ENCODE peak calls at places on chromosomes 3 and 15, in five cellular contexts. Z is IMR-90, A is thyroid gland, E is breast epithelium, P is neural progenitor cell. G is an unnamed sample. For H3K4me1, the result is how much of the 10 kb centered on the place peaks cover.

GRCh38 chr3:9497821-9498565 is 55.6 kb downstream of the LHFPL4 start:
- DNase-seq in Z (peak), A (no peak), E (no peak), P (no peak), G (no peak)

GRCh38 chr15:79987969-79988368 is 17.0 kb upstream of the BCL2A1 start:
- DNase-seq in Z (no peak), A (no peak), E (no peak), P (no peak), G (no peak)

GRCh38 chr3:113275876-113276580 is 64.7 kb downstream of the BOC start:
- DNase-seq in Z (peak), A (peak), E (peak), P (peak), G (no peak)

GRCh38 chr3:189148090-189148507 is 23.7 kb upstream of the TPRG1 start:
- DNase-seq in Z (peak), A (peak), E (peak), P (peak), G (peak)

GRCh38 chr3:51686512-51687215 is 15.6 kb downstream of the TEX264 start:
- DNase-seq in Z (peak), A (peak), E (no peak), P (no peak), G (no peak)

GRCh38 chr3:146536681-146537080 is 7.7 kb downstream of the PLSCR1 start:
- DNase-seq in Z (no peak), A (no peak), E (no peak), P (peak), G (no peak)

GRCh38 chr15:76912430-76912829 is 7.3 kb upstream of the SCAPER start:
- DNase-seq in Z (no peak), A (no peak), E (no peak), P (no peak), G (no peak)

GRCh38 chr3:111610189-111610588 is 15.0 kb upstream of the ZBED2 start:
- DNase-seq in Z (no peak), A (no peak), E (no peak), P (no peak), G (no peak)

GRCh38 chr3:184417619-184418327 is 37.9 kb downstream of the CHRD start:
- DNase-seq in Z (peak), A (peak), E (peak), P (peak), G (peak)

GRCh38 chr15:69924531-69924930 is 173.2 kb downstream of the TLE3 start:
- DNase-seq in Z (no peak), A (no peak), E (no peak), P (no peak), G (no peak)

GRCh38 chr3:23650371-23651140 is 155.2 kb upstream of the UBE2E1 start:
- DNase-seq in Z (peak), A (peak), E (no peak), P (no peak), G (no peak)

GRCh38 chr15:77538793-77539487 is 93.8 kb downstream of the LINGO1 start:
- DNase-seq in Z (no peak), A (peak), E (peak), P (no peak), G (no peak)

GRCh38 chr3:37907906-37908305 is 46.2 kb downstream of the CTDSPL start:
- DNase-seq in Z (no peak), A (no peak), E (no peak), P (peak), G (no peak)

GRCh38 chr3:123378409-123378915 is 70.4 kb downstream of the ADCY5 start:
- DNase-seq in Z (no peak), A (no peak), E (no peak), P (no peak), G (peak)

DNA sequence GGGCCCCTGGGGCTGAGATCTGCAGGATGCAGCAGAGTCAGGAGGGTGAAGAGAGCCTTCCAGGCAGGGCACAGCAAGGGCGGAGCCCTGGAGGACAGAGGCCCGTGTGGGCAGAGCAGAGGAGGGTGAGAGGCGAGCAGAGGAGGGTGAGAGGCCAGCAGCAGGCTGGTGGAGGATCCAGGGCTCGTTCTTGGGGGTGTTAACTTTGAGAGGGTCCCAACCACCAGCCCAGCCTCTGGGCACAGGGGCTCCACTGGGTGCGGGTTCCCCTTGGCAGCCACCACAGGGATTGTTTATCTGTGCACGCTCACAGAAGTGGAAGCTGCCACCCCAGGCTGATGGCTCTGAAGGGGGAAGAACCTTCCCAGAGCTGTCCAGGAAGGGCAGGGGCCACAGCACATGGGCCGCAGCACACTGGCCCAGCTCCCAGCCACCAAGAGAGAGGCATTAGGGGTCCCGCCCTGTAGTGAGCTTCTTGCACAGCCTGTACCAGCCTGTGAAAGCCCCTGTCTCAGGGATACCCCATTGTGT is 9.3 kb upstream of the PLXND1 start:
- DNase-seq in Z (no peak), A (no peak), E (no peak), P (no peak), G (no peak)
- H3K4me1 ChIP-seq in Z (under half), A (under half), E (under half), P (under half), G (under half)

GRCh38 chr3:45798034-45798433 is 1.7 kb upstream of the SLC6A20 start:
- DNase-seq in Z (no peak), A (no peak), E (no peak), P (no peak), G (no peak)

GRCh38 chr3:45796902-45797637 is 734 bp upstream of the SLC6A20 start:
- DNase-seq in Z (no peak), A (no peak), E (no peak), P (no peak), G (no peak)

GRCh38 chr3:45795509-45795881 is 841 bp downstream of the SLC6A20 start:
- DNase-seq in Z (peak), A (no peak), E (no peak), P (peak), G (no peak)

GRCh38 chr3:45794177-45794560 is 2.2 kb downstream of the SLC6A20 start:
- DNase-seq in Z (no peak), A (no peak), E (no peak), P (no peak), G (no peak)

DNA sequence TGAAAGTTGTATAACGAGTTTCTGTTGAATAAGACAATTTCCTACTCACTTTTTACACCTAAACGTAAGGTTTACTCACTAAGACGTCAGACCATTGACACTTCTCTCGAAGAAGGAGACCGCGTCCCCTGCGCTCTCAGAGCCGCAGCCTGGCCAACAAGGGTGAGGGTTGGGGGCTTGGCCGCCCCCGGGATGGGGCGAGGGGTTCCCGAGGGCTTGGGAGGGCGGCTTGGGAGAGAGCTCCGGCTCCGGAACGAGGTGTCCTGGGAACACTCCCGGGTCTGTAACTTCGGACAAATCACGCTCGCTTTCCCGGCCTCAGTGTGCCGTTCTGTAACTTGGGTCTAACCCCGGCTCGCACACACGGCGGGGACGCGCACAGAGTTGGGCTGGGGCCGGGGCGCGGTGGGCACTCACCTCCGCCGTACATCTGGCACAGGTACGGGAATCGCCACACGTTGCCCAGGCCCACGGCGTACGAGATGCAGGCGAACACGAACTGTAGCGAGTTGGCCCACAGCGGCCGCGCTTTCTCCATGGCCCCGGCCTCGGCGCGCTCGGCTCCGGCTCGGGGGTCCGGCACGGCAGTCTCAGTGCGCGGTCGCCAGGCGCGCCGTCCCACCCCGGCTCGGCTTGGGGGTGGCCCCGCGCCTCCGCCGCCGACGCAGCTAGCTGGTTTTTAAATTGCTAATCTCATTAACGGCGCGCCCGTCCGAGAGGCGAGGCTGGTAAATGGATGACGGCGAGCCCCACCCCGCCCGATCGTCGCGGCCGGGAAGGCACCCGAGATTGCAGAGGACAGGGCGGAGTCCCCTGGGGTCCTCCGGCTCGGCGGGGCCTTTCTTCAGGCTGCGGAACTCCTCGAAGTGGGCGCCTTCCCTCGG is at the start of gene SLC6A20:
- DNase-seq in Z (no peak), A (peak), E (no peak), P (peak), G (peak)
- TF ChIP-seq CTCF in Z (no peak), A (no peak), E (no peak), P (no peak), G (no peak)

GRCh38 chr3:13856006-13856405 is 23.9 kb downstream of the WNT7A start:
- DNase-seq in Z (no peak), A (no peak), E (no peak), P (no peak), G (no peak)
- H3K4me1 ChIP-seq in Z (under half), A (under half), E (under half), P (under half), G (under half)

DNA sequence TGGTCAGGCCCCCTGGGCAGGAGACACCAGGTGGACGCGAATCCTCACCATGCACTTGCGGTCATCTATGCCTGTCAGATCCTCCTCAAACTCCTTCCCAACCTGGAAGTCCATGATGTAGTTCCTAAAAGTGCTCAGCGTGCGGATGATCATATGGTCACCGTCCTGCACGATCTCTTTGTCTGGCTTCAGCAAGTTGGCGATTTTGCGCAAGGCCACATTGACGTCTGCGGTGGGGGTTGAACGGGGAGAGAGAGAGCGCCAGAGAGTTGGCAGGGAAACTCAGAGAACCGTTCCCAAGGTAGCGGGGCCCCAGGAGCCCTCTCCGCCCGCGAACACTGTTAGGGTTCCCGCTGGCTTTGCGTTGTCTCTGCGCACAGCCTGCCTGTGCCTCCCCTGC is 809 bp downstream of the RBP1 start:
- DNase-seq in Z (peak), A (no peak), E (peak), P (peak), G (no peak)
- TF ChIP-seq CTCF in Z (no peak), A (no peak), E (no peak), P (no peak), G (no peak)

DNA sequence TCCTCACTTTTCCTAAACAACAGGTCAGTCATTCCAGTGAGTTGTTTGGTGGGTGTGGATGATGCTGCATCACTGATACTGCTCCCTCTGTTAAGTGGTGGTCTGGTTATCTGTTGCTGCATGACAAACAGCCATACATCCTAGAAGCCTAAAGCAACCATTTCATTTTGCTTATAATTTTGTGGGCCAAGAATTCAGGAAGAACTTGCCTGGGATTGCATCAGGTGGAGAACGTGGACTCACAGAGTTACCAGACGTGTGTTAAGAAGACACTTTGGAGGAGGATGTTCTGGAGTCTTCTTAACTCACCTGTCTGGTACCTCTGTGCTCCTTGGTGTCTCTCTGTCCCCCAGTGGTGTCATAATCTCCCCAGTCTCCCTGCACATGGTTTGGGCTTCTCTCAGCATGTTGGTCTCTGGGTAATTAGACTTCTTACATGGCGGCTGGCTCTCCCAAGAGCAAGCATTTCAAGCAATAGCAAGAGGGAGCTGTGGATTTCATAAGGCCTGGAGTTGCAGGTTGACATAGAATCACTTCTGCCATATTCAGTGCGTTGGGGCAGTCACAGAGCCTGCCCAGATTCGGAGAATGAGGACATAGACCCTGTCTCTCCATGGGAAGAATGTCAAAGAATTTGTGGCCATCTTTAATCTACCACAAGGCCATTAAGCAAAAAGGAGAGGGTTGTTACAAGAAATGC is 20.1 kb downstream of the USP3 start:
- DNase-seq in Z (no peak), A (no peak), E (no peak), P (no peak), G (no peak)
- H3K4me1 ChIP-seq in Z (under half), A (under half), E (under half), P (under half), G (under half)

GRCh38 chr3:12495749-12496452 is 11.6 kb downstream of the TSEN2 start:
- DNase-seq in Z (no peak), A (no peak), E (no peak), P (peak), G (no peak)
- TF ChIP-seq CTCF in Z (no peak), A (no peak), E (no peak), P (peak), G (no peak)

DNA sequence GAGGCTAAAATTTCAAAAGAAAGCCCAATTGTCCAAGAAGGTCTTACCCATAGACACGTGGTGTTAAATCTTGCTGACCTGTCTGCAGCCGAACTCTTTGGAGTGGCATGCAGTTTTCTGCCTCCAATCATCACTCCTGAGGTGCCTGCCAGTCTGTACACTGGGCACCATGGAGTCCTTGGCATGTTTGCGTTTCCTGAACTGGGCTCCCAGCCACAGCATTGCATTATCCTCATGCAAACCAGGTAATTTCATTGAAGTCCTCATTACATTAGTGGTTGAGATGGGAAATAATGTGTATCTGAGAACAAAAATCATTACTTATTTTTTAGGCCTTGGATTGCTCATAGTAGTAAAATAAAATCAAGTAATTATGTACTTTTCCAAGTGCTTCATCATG is 152.3 kb downstream of the AKAP13 start:
- DNase-seq in Z (no peak), A (no peak), E (peak), P (no peak), G (no peak)
- H3K4me1 ChIP-seq in Z (under half), A (under half), E (under half), P (under half), G (under half)

G was measured in Caco-2.